ENCODE peak calls at places on chromosomes 12 and 14, in seven cellular contexts. F is PC-3; B is amniotic stem cell; S is neural crest cell; L is stimulated activated CD8-positive, alpha-beta memory T cell treated with anti-CD3 and anti-CD28 coated beads, Interleukin-2, amount 100 ng/mL, for 48 hours; M is DMS 273 treated with DMSO at 0.1 percent for 48 hours; T is NCI-H1105 treated with DMSO at 0.1 percent for 48 hours. G is an unnamed sample.

GRCh38 chr14:103561381-103562134 is 899 bp downstream of the BAG5 start:
- DNase-seq in F (peak), B (no peak), S (no peak), L (no peak), M (no peak), T (no peak), G (no peak)

GRCh38 chr14:72565200-72565599 is 328.7 kb downstream of the DPF3 start:
- DNase-seq in F (no peak), B (no peak), S (no peak), L (no peak), M (no peak), T (no peak), G (peak)

GRCh38 chr14:73239463-73240241 is 2.3 kb downstream of the PAPLN start:
- DNase-seq in F (peak), B (peak), S (no peak), L (no peak), M (no peak), T (no peak), G (no peak)

GRCh38 chr12:46486588-46486987 is 114.0 kb upstream of the SLC38A2 start:
- DNase-seq in F (no peak), B (no peak), S (no peak), L (no peak), M (no peak), T (no peak), G (no peak)

GRCh38 chr12:121190523-121191031 is 19.4 kb upstream of the P2RX4 start:
- DNase-seq in F (peak), B (peak), S (no peak), L (no peak), M (no peak), T (no peak), G (no peak)

GRCh38 chr14:63273717-63274673 is 44.7 kb downstream of the GPHB5 start:
- DNase-seq in F (no peak), B (no peak), S (no peak), L (no peak), M (no peak), T (no peak), G (peak)

GRCh38 chr12:16345105-16345504 is 2.3 kb upstream of the MGST1 start:
- DNase-seq in F (no peak), B (no peak), S (no peak), L (no peak), M (no peak), T (no peak), G (no peak)

GRCh38 chr14:91021991-91022621 is 38.3 kb downstream of the RPS6KA5 start:
- DNase-seq in F (no peak), B (no peak), S (no peak), L (no peak), M (no peak), T (no peak), G (no peak)

GRCh38 chr12:47356129-47356622 is 276.4 kb upstream of the AMIGO2 start:
- DNase-seq in F (no peak), B (no peak), S (no peak), L (no peak), M (no peak), T (no peak), G (no peak)

GRCh38 chr12:115294443-115295133 is 610.6 kb upstream of the TBX3 start:
- DNase-seq in F (peak), B (no peak), S (no peak), L (no peak), M (no peak), T (no peak), G (no peak)

GRCh38 chr12:122887817-122888212 is 8.1 kb downstream of the VPS37B start:
- DNase-seq in F (no peak), B (no peak), S (no peak), L (no peak), M (no peak), T (no peak), G (no peak)

GRCh38 chr14:96660667-96661066 is 136.5 kb upstream of the VRK1 start:
- DNase-seq in F (no peak), B (no peak), S (no peak), L (no peak), M (no peak), T (no peak), G (no peak)

GRCh38 chr14:73221945-73222344 is 15.4 kb upstream of the PAPLN start:
- DNase-seq in F (no peak), B (no peak), S (no peak), L (no peak), M (no peak), T (no peak), G (no peak)